ENCODE peak calls at places on chromosomes 13 and 19, in ten cellular contexts. G is spleen, V is GM23338, Q is upper lobe of left lung, I is HL-60, F is H1, P is suprapubic skin, N is breast epithelium, U is Panc1, T is K562. H is an unnamed sample.

GRCh38 chr19:10751109-10751972 is 33.5 kb downstream of the DNM2 start:
- DNase-seq in P (no peak), F (no peak), N (no peak), T (no peak), V (peak), I (peak), G (no peak), U (no peak), Q (peak), H (no peak)

GRCh38 chr19:19026299-19026971 is 6.9 kb downstream of the SUGP2 start:
- DNase-seq in U (no peak), P (no peak), G (no peak), T (no peak), V (peak), N (no peak), I (peak), F (no peak), Q (peak), H (no peak)

GRCh38 chr19:19746286-19747213 is 13.6 kb upstream of the ZNF14 start:
- DNase-seq in N (no peak), V (peak), I (no peak), T (peak), F (no peak), U (no peak), Q (no peak), P (no peak), G (peak), H (no peak)

GRCh38 chr13:27269114-27269665 is 1.4 kb upstream of the RASL11A start:
- DNase-seq in T (no peak), N (no peak), F (no peak), V (no peak), U (no peak), I (no peak), G (no peak), P (no peak), Q (no peak), H (no peak)

GRCh38 chr13:111115051-111115840 is at the start of gene ARHGEF7:
- DNase-seq in T (no peak), N (no peak), U (no peak), P (no peak), V (peak), F (peak), I (no peak), G (no peak), Q (no peak), H (no peak)

GRCh38 chr19:41111750-41112295 is 2.4 kb upstream of the CYP2F1 start:
- DNase-seq in P (no peak), I (no peak), V (no peak), F (no peak), T (no peak), Q (no peak), N (no peak), U (no peak), G (no peak), H (no peak)

GRCh38 chr19:43423779-43424178 is 9.1 kb downstream of the TEX101 start:
- DNase-seq in F (no peak), G (no peak), P (no peak), U (no peak), T (no peak), N (peak), Q (no peak), V (no peak), I (no peak), H (no peak)

GRCh38 chr19:14116918-14117578 is 514 bp downstream of the PRKACA start:
- DNase-seq in T (no peak), V (peak), P (no peak), F (no peak), I (no peak), N (no peak), Q (peak), U (no peak), G (peak), H (no peak)

GRCh38 chr19:15461694-15462093 is 2.6 kb downstream of the RASAL3 start:
- DNase-seq in G (no peak), Q (no peak), F (no peak), T (no peak), P (no peak), U (no peak), I (no peak), N (no peak), V (no peak), H (no peak)

GRCh38 chr19:15467734-15468214 is 3.4 kb upstream of the RASAL3 start:
- DNase-seq in P (no peak), N (no peak), V (no peak), G (peak), I (no peak), F (no peak), U (no peak), Q (no peak), T (no peak), H (no peak)

GRCh38 chr19:15466851-15467733 is 2.7 kb upstream of the RASAL3 start:
- DNase-seq in F (no peak), G (peak), V (no peak), Q (peak), I (peak), N (no peak), T (no peak), P (no peak), U (no peak), H (no peak)

GRCh38 chr19:15463865-15464371 is 426 bp downstream of the RASAL3 start:
- DNase-seq in U (no peak), I (peak), F (no peak), Q (peak), N (no peak), G (peak), P (no peak), T (no peak), V (peak), H (no peak)

GRCh38 chr19:15464394-15465385 is at the start of gene RASAL3:
- DNase-seq in N (no peak), I (peak), G (peak), F (no peak), Q (peak), T (no peak), V (peak), P (no peak), U (no peak), H (no peak)
- H3K4me3 ChIP-seq in N (peak), I (peak), G (peak), F (peak), Q (peak), T (no peak), V (peak), P (peak), U (no peak), H (no peak)

GRCh38 chr13:113022391-113023216 is 53.6 kb downstream of the MCF2L start:
- DNase-seq in I (no peak), F (no peak), P (no peak), G (no peak), T (no peak), N (no peak), Q (no peak), U (no peak), V (peak), H (no peak)

GRCh38 chr13:113024466-113024865 is 55.5 kb downstream of the MCF2L start:
- DNase-seq in F (no peak), P (no peak), N (no peak), Q (no peak), I (no peak), U (no peak), T (no peak), V (no peak), G (no peak), H (no peak)

GRCh38 chr13:113021811-113022210 is 52.8 kb downstream of the MCF2L start:
- DNase-seq in P (no peak), G (no peak), Q (no peak), V (no peak), U (no peak), T (no peak), F (no peak), N (no peak), I (no peak), H (no peak)

GRCh38 chr13:113023694-113024430 is 54.8 kb downstream of the MCF2L start:
- DNase-seq in P (no peak), G (no peak), F (no peak), V (no peak), I (no peak), N (no peak), T (no peak), Q (no peak), U (no peak), H (no peak)

DNA sequence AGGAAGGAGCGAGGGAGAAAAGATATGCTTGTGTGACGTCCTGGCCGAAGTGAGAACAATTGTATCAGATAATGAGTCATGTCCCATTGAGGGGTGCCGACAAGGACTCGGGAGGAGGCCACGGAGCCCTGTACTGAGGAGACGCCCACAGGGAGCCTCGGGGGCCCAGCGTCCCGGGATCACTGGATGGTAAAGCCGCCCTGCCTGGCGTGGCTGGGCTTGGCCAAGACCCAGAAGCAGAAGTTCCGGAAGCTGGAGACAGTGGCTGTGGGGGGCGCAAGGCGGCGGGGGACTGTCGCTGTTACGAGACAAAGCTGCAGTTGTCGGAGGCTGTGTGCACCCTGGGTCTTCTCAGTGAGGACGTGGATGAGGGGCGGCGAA is 54.2 kb downstream of the MCF2L start:
- DNase-seq in P (no peak), I (no peak), N (no peak), V (peak), U (no peak), T (no peak), F (no peak), Q (no peak), G (no peak), H (no peak)
- H3K27ac ChIP-seq in P (peak), I (no peak), N (no peak), V (peak), U (no peak), T (no peak), F (no peak), Q (peak), G (peak), H (no peak)

GRCh38 chr13:94329754-94330551 is 149.5 kb downstream of the DCT start:
- DNase-seq in G (no peak), V (no peak), F (no peak), U (peak), T (no peak), N (no peak), P (no peak), Q (no peak), I (no peak), H (peak)

GRCh38 chr13:94331281-94331680 is 148.2 kb downstream of the DCT start:
- DNase-seq in Q (no peak), U (no peak), T (no peak), F (no peak), N (no peak), V (no peak), P (no peak), G (no peak), I (no peak), H (no peak)

GRCh38 chr13:94333131-94333820 is 146.2 kb downstream of the DCT start:
- DNase-seq in T (no peak), Q (no peak), F (no peak), P (no peak), I (no peak), U (no peak), V (no peak), G (no peak), N (no peak), H (no peak)

GRCh38 chr13:94330552-94331071 is 148.9 kb downstream of the DCT start:
- DNase-seq in N (no peak), F (no peak), I (no peak), U (no peak), Q (no peak), G (no peak), P (no peak), T (no peak), V (no peak), H (no peak)

GRCh38 chr13:94332360-94333040 is 147.0 kb downstream of the DCT start:
- DNase-seq in T (no peak), Q (no peak), U (no peak), G (no peak), P (no peak), I (no peak), V (no peak), F (no peak), N (no peak), H (no peak)
- TF ChIP-seq POLR2AphosphoS5 in T (no peak), Q (no peak), U (no peak), G (no peak), P (no peak), I (no peak), V (no peak), F (no peak), N (no peak), H (no peak)

GRCh38 chr19:38908854-38909253 is 3.1 kb downstream of the CCER2 start:
- DNase-seq in T (no peak), U (no peak), P (no peak), V (no peak), I (no peak), N (no peak), Q (no peak), F (no peak), G (no peak), H (no peak)
- H3K4me3 ChIP-seq in T (no peak), U (no peak), P (no peak), V (no peak), I (no peak), N (no peak), Q (no peak), F (no peak), G (no peak), H (no peak)

DNA sequence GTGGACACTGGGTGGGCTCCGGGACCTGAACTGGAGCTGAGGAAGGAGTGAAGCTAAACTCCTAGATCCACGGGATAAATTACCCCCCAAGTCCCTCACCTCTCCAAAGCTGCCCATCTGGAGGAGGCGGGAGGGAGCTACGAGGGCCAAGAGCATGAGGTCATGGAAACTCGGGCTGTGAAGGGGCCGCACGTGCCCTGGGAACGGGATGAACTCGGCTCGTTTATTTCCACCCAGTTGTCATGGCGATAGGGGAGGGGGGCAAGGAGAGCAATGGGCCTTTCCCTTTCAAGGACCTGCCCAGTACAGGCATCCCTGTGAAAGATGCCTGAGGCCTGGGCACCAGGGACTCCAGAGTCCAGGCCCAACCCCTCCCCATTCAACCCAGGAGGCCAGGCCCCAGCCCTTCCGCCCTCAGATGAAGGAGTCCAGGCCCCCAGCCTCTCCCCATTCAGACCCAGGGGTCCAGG is 3.8 kb downstream of the PPP1R12C start:
- DNase-seq in T (peak), Q (peak), G (no peak), N (peak), V (peak), P (peak), F (peak), I (no peak), U (no peak), H (no peak)
- H3K27ac ChIP-seq in T (peak), Q (peak), G (peak), N (peak), V (peak), P (peak), F (peak), I (no peak), U (no peak), H (no peak)

GRCh38 chr13:65724261-65724660 is 1505.9 kb downstream of the PCDH9 start:
- DNase-seq in U (no peak), Q (no peak), T (no peak), P (no peak), F (no peak), V (no peak), I (no peak), N (no peak), G (no peak), H (peak)
- TF ChIP-seq POLR2AphosphoS5 in U (no peak), Q (no peak), T (no peak), P (no peak), F (no peak), V (no peak), I (no peak), N (no peak), G (no peak), H (no peak)

DNA sequence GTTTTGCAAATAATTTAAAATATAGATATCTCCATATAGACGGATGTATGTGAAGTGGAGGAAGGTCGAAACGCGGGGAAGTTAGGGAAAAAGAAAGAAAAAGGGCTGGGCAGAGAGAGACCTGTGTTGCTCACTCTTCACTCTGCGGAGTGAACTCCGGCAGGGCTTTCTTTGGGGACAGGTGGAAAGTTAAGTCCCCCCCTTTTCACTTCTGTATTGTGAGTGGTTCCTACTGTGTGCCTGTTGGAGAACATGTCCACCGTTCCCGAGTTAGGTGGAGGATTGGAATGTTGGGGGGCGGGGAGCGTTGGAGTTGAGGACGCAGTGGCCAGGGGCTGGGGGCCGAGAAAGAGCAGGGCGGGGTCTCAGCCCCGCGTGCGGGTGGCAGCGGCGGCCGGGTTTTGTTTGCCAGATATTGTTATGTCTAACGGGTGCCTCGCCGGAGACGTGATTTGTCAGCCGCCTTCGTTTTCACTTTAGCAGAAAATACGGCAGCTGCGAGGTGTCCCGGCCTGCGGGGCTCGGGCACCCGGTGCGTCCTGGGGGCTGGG is 145.0 kb upstream of the ZNF536 start:
- DNase-seq in F (peak), P (no peak), Q (no peak), T (no peak), V (peak), N (no peak), U (no peak), I (no peak), G (no peak), H (no peak)
- H3K4me3 ChIP-seq in F (peak), P (peak), Q (peak), T (peak), V (peak), N (peak), U (peak), I (peak), G (peak), H (peak)

H was measured in SK-N-MC.